ENCODE peak calls at places on chromosomes 2 and 18, in ten cellular contexts. T, N, W, S, R, C, Y, Q, G and J are unnamed samples.

GRCh38 chr2:167803449-167803988 is 443.9 kb downstream of the STK39 start:
- DNase-seq in T (no peak), N (no peak), W (no peak), S (no peak), R (no peak), C (no peak), Y (no peak), Q (no peak), G (no peak), J (no peak)

GRCh38 chr2:188534875-188535274 is 243.2 kb downstream of the GULP1 start:
- DNase-seq in T (no peak), N (no peak), W (no peak), S (no peak), R (no peak), C (no peak), Y (no peak), Q (no peak), G (no peak), J (no peak)

GRCh38 chr2:187482796-187483195 is 34.7 kb upstream of the CALCRL start:
- DNase-seq in T (no peak), N (no peak), W (no peak), S (no peak), R (no peak), C (no peak), Y (no peak), Q (no peak), G (no peak), J (no peak)

GRCh38 chr2:239611222-239611795 is 210.5 kb upstream of the HDAC4 start:
- DNase-seq in T (no peak), N (no peak), W (peak), S (no peak), R (no peak), C (no peak), Y (no peak), Q (no peak), G (no peak), J (no peak)

GRCh38 chr2:158644139-158644538 is 151.0 kb upstream of the DAPL1 start:
- DNase-seq in T (no peak), N (peak), W (no peak), S (no peak), R (no peak), C (peak), Y (peak), Q (no peak), G (peak), J (peak)

GRCh38 chr2:9462872-9463697 is 11.3 kb upstream of the IAH1 start:
- DNase-seq in T (no peak), N (no peak), W (no peak), S (peak), R (peak), C (no peak), Y (no peak), Q (no peak), G (no peak), J (no peak)

GRCh38 chr18:59696311-59697235 is 650 bp downstream of the CCBE1 start:
- DNase-seq in T (no peak), N (peak), W (peak), S (no peak), R (no peak), C (peak), Y (no peak), Q (no peak), G (no peak), J (peak)

GRCh38 chr2:24886640-24887324 is 33.3 kb downstream of the ADCY3 start:
- DNase-seq in T (no peak), N (no peak), W (no peak), S (no peak), R (no peak), C (no peak), Y (no peak), Q (no peak), G (no peak), J (no peak)

GRCh38 chr2:173934895-173935294 is 30.3 kb downstream of the SP3 start:
- DNase-seq in T (no peak), N (peak), W (no peak), S (no peak), R (peak), C (no peak), Y (peak), Q (no peak), G (no peak), J (peak)

GRCh38 chr2:188931361-188931760 is 42.8 kb upstream of the COL3A1 start:
- DNase-seq in T (no peak), N (no peak), W (no peak), S (no peak), R (no peak), C (peak), Y (no peak), Q (no peak), G (no peak), J (no peak)

GRCh38 chr2:53103661-53104060 is 663.9 kb upstream of the CHAC2 start:
- DNase-seq in T (no peak), N (no peak), W (no peak), S (no peak), R (no peak), C (no peak), Y (no peak), Q (no peak), G (peak), J (no peak)

GRCh38 chr2:185644828-185645227 is 93.8 kb upstream of the FSIP2 start:
- DNase-seq in T (no peak), N (no peak), W (no peak), S (no peak), R (no peak), C (no peak), Y (peak), Q (no peak), G (no peak), J (no peak)

GRCh38 chr2:73076701-73077423 is 5.3 kb upstream of the SFXN5 start:
- DNase-seq in T (no peak), N (no peak), W (no peak), S (no peak), R (no peak), C (no peak), Y (no peak), Q (no peak), G (no peak), J (no peak)